ENCODE peak calls at places on chromosomes 5 and 9, in seven cellular contexts. P is HTR-8/SVneo; U is SIG-M5; V is tibial nerve; O is NAMALWA; C is T-cell; B is stimulated activated CD4-positive, alpha-beta T cell treated with anti-CD3 and anti-CD28 coated beads, Interleukin-2, amount 100 ng/mL, for 48 hours. Q is an unnamed sample.

GRCh38 chr9:135080286-135081263 is 6.9 kb upstream of the OLFM1 start:
- DNase-seq in P (no peak), U (no peak), V (no peak), O (no peak), C (no peak), B (no peak), Q (no peak)

GRCh38 chr5:5342784-5343183 is 79.7 kb upstream of the ICE1 start:
- DNase-seq in P (peak; percentile 80), U (no peak), V (no peak), O (no peak), C (no peak), B (no peak), Q (no peak)

GRCh38 chr9:13324988-13325387 is 45.5 kb upstream of the MPDZ start:
- DNase-seq in P (no peak), U (no peak), V (no peak), O (no peak), C (no peak), B (no peak), Q (no peak)

GRCh38 chr5:140785905-140786686 is at the start of gene PCDHA1:
- DNase-seq in P (no peak), U (no peak), V (no peak), O (peak; percentile 37), C (no peak), B (no peak), Q (no peak)

GRCh38 chr5:82418608-82418950 is 140.4 kb upstream of the RPS23 start:
- DNase-seq in P (no peak), U (no peak), V (no peak), O (no peak), C (no peak), B (no peak), Q (no peak)

GRCh38 chr9:995192-995591 is 18.7 kb downstream of the DMRT3 start:
- DNase-seq in P (no peak), U (no peak), V (no peak), O (no peak), C (no peak), B (no peak), Q (no peak)

GRCh38 chr9:115845648-115846312 is 307.8 kb upstream of the PAPPA start:
- DNase-seq in P (no peak), U (no peak), V (no peak), O (no peak), C (no peak), B (no peak), Q (no peak)

GRCh38 chr5:34751807-34752736 is 86.9 kb upstream of the TTC23L start:
- DNase-seq in P (no peak), U (no peak), V (no peak), O (no peak), C (no peak), B (no peak), Q (no peak)

GRCh38 chr5:16508730-16509531 is 43.3 kb upstream of the ZNF622 start:
- DNase-seq in P (no peak), U (no peak), V (no peak), O (no peak), C (no peak), B (no peak), Q (peak; percentile 74)

GRCh38 chr5:111582962-111583669 is 70.8 kb upstream of the STARD4 start:
- DNase-seq in P (peak; percentile 9), U (peak; percentile 26), V (no peak), O (peak; percentile 17), C (no peak), B (no peak), Q (no peak)

GRCh38 chr5:147455321-147455720 is 54.5 kb downstream of the DPYSL3 start:
- DNase-seq in P (no peak), U (peak; percentile 56), V (no peak), O (peak; percentile 23), C (no peak), B (no peak), Q (peak; percentile 74)

Q was measured in right atrium auricular region.